ENCODE peak calls at places on chromosomes 11 and 22, in six cellular contexts. V is stimulated activated CD8-positive, alpha-beta memory T cell treated with anti-CD3 and anti-CD28 coated beads, Interleukin-4, amount 100 ng/mL, for 4 hours; S is skeletal muscle cell; J is COR-L47; P is iPS-NIHi11; E is sciatic nerve. T is an unnamed sample.

GRCh38 chr11:125228425-125228824 is 63.9 kb downstream of the PKNOX2 start:
- DNase-seq in P (no peak), E (no peak), J (no peak), S (no peak), V (no peak), T (no peak)

GRCh38 chr11:11849127-11849746 is 7.5 kb downstream of the USP47 start:
- DNase-seq in J (peak; percentile 59), E (no peak), V (peak; percentile 15), S (peak; percentile 36), P (peak; percentile 47), T (peak; percentile 29)

GRCh38 chr22:24486501-24486921 is 8.6 kb upstream of the UPB1 start:
- DNase-seq in P (no peak), E (no peak), V (no peak), J (no peak), S (peak; percentile 53), T (no peak)

GRCh38 chr11:123434911-123435310 is 4.8 kb downstream of the GRAMD1B start:
- DNase-seq in J (no peak), V (no peak), P (no peak), E (no peak), S (no peak), T (no peak)

GRCh38 chr22:46078241-46079092 is 71.9 kb upstream of the PPARA start:
- DNase-seq in P (no peak), J (peak; percentile 84), V (no peak), E (peak; percentile 79), S (no peak), T (no peak)

GRCh38 chr11:1401656-1402221 is 12.0 kb downstream of the BRSK2 start:
- DNase-seq in S (peak; percentile 8), E (peak; percentile 89), P (peak; percentile 97), J (peak; percentile 67), V (no peak), T (no peak)

GRCh38 chr11:7186190-7186589 is 65.5 kb upstream of the SYT9 start:
- DNase-seq in J (no peak), V (no peak), S (peak; percentile 37), P (no peak), E (no peak), T (no peak)

GRCh38 chr11:6298605-6299004 is 21.7 kb downstream of the CAVIN3 start:
- DNase-seq in S (no peak), J (peak; percentile 30), E (no peak), P (peak; percentile 73), V (no peak), T (no peak)

GRCh38 chr11:130894322-130895025 is 21.8 kb downstream of the SNX19 start:
- DNase-seq in V (peak; percentile 42), E (peak; percentile 81), J (peak; percentile 86), S (no peak), P (peak; percentile 68), T (peak; percentile 42)

GRCh38 chr11:73193251-73194033 is 24.6 kb upstream of the P2RY2 start:
- DNase-seq in S (no peak), P (no peak), J (no peak), V (no peak), E (peak; percentile 27), T (no peak)

GRCh38 chr11:65032216-65032615 is 5.0 kb downstream of the SNX15 start:
- DNase-seq in V (no peak), S (no peak), E (no peak), J (no peak), P (no peak), T (no peak)